ENCODE peak calls at places on chromosome 17, in eight cellular contexts. O is HT-29; Y is stimulated activated naive CD4-positive, alpha-beta T cell; B is effector memory CD8-positive, alpha-beta T cell; I is stimulated activated naive CD8-positive, alpha-beta T cell treated with anti-CD3 and anti-CD28 coated beads, Interleukin-15, amount 100 ng/mL, for 72 hours; E is sigmoid colon; Q is progenitor cell of endocrine pancreas; U is Kasumi-1. K is an unnamed sample.

GRCh38 chr17:75088465-75088895 is 726 bp downstream of the SLC16A5 start:
- DNase-seq in O (no peak), Y (no peak), B (no peak), I (no peak), E (no peak), Q (no peak), U (no peak), K (no peak)

GRCh38 chr17:40311575-40311974 is 2.6 kb downstream of the RARA start:
- DNase-seq in O (peak), Y (no peak), B (no peak), I (no peak), E (peak), Q (no peak), U (peak), K (peak)

GRCh38 chr17:42773290-42774035 is at the start of gene VPS25:
- DNase-seq in O (peak), Y (peak), B (peak), I (peak), E (peak), Q (no peak), U (peak), K (peak)

GRCh38 chr17:40349477-40350409 is 14.8 kb downstream of the GJD3 start:
- DNase-seq in O (no peak), Y (no peak), B (no peak), I (no peak), E (no peak), Q (no peak), U (no peak), K (peak)

GRCh38 chr17:14067347-14067746 is 2.0 kb upstream of the COX10 start:
- DNase-seq in O (no peak), Y (no peak), B (no peak), I (no peak), E (no peak), Q (no peak), U (no peak), K (no peak)

GRCh38 chr17:81291662-81292061 is 3.4 kb downstream of the SLC38A10 start:
- DNase-seq in O (peak), Y (peak), B (peak), I (peak), E (peak), Q (peak), U (peak), K (peak)

GRCh38 chr17:60249517-60249826 is 99.7 kb downstream of the CA4 start:
- DNase-seq in O (no peak), Y (no peak), B (no peak), I (no peak), E (no peak), Q (no peak), U (no peak), K (no peak)

GRCh38 chr17:38451840-38452529 is 23.7 kb downstream of the ARHGAP23 start:
- DNase-seq in O (peak), Y (no peak), B (no peak), I (no peak), E (no peak), Q (no peak), U (peak), K (no peak)